ENCODE peak calls at places on chromosome 18, in four cellular contexts. W, G, I and P are unnamed samples.
A peak's percentile ranks its signal among the peaks of the same experiment; 100 is the strongest.

GRCh38 chr18:43571078-43571689 is 293.9 kb upstream of the SYT4 start:
- DNase-seq in W (peak; percentile 71), I (no peak), G (no peak), P (peak; percentile 72)

GRCh38 chr18:6521804-6522418 is 107.2 kb upstream of the L3MBTL4 start:
- DNase-seq in I (peak; percentile 44), W (peak; percentile 65), G (no peak), P (peak; percentile 54)

GRCh38 chr18:12336251-12336650 is 28.2 kb downstream of the TUBB6 start:
- DNase-seq in I (no peak), G (no peak), W (no peak), P (no peak)

GRCh38 chr18:66344227-66344626 is 259.7 kb downstream of the CDH19 start:
- DNase-seq in I (no peak), W (no peak), G (no peak), P (no peak)

GRCh38 chr18:78878335-78878734 is 101.3 kb upstream of the SALL3 start:
- DNase-seq in G (no peak), W (no peak), I (no peak), P (no peak)

GRCh38 chr18:5542393-5543035 is 1.3 kb downstream of the EPB41L3 start:
- DNase-seq in I (no peak), W (peak; percentile 27), G (no peak), P (peak; percentile 45)

GRCh38 chr18:22324191-22325131 is 93.3 kb downstream of the CTAGE1 start:
- DNase-seq in W (peak; percentile 29), G (no peak), I (no peak), P (peak; percentile 44)

GRCh38 chr18:24015897-24016631 is 1.5 kb downstream of the TTC39C start:
- DNase-seq in I (no peak), G (no peak), W (no peak), P (peak; percentile 3)

GRCh38 chr18:38940863-38941531 is 1375.4 kb upstream of the CELF4 start:
- DNase-seq in I (peak; percentile 53), W (peak; percentile 62), G (no peak), P (peak; percentile 78)

GRCh38 chr18:54852780-54853675 is 24.8 kb downstream of the RAB27B start:
- DNase-seq in I (no peak), G (no peak), W (peak; percentile 32), P (peak; percentile 33)

GRCh38 chr18:12779456-12779855 is 76.6 kb downstream of the PSMG2 start:
- DNase-seq in I (no peak), W (no peak), G (no peak), P (no peak)

GRCh38 chr18:74281011-74281638 is 10.6 kb downstream of the CYB5A start:
- DNase-seq in W (no peak), G (no peak), I (no peak), P (no peak)

GRCh38 chr18:7617738-7618422 is 50.8 kb downstream of the PTPRM start:
- DNase-seq in W (peak; percentile 35), G (no peak), I (no peak), P (peak; percentile 91)

GRCh38 chr18:32439802-32440201 is 30.9 kb downstream of the GAREM1 start:
- DNase-seq in I (no peak), G (no peak), W (no peak), P (no peak)

GRCh38 chr18:43271593-43272432 is 5.5 kb downstream of the SYT4 start:
- DNase-seq in W (peak; percentile 83), G (no peak), I (peak; percentile 19), P (peak; percentile 75)

GRCh38 chr18:5424903-5425302 is 118.9 kb downstream of the EPB41L3 start:
- DNase-seq in G (no peak), I (peak; percentile 19), W (peak; percentile 56), P (peak; percentile 65)

GRCh38 chr18:21241224-21242131 is 554 bp upstream of the GREB1L start:
- DNase-seq in G (no peak), I (peak; percentile 38), W (no peak), P (no peak)

GRCh38 chr18:31513189-31513907 is 15.4 kb downstream of the DSG2 start:
- DNase-seq in G (no peak), W (peak; percentile 55), I (no peak), P (peak; percentile 45)

GRCh38 chr18:32308493-32309120 is 118.8 kb downstream of the MEP1B start:
- DNase-seq in G (no peak), W (peak; percentile 93), I (no peak), P (peak; percentile 86)

GRCh38 chr18:2847341-2848144 is 737 bp downstream of the EMILIN2 start:
- DNase-seq in I (peak; percentile 81), G (no peak), W (peak; percentile 33), P (peak; percentile 51)

GRCh38 chr18:8849696-8850095 is 144.3 kb downstream of the MTCL1 start:
- DNase-seq in G (no peak), W (no peak), I (no peak), P (no peak)

GRCh38 chr18:59606193-59607175 is 90.7 kb downstream of the CCBE1 start:
- DNase-seq in G (no peak), I (no peak), W (peak; percentile 33), P (peak; percentile 72)

GRCh38 chr18:36662000-36662399 is 166.8 kb downstream of the TPGS2 start:
- DNase-seq in G (no peak), W (peak; percentile 25), I (no peak), P (no peak)

GRCh38 chr18:69845588-69846506 is 101.8 kb downstream of the CD226 start:
- DNase-seq in G (no peak), I (no peak), W (no peak), P (no peak)

DNA sequence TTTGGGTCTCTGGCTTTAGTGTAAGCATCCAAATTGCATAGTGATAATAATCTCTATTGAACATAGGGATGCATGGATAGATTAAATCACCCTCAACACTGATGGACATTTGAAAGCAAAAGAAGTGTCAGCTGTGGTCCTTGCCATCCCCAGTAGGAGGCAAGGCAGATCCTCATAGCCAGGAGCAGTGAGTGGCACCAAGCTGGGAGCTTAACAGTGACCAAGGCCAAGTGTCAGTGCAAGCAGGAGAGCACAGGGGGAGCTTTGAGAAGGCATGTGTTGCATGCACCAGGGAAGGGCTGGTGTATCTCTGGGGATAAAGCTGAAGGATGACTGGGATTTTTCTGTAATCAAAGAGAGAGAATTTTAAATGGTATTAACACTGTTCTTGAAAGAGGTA is 14.7 kb downstream of the SLC14A1 start:
- DNase-seq in G (no peak), I (no peak), W (no peak), P (no peak)
- TF ChIP-seq CTCF in G (no peak), I (no peak), W (no peak), P (no peak)

GRCh38 chr18:48037481-48038271 is 107.2 kb upstream of the SMAD2 start:
- DNase-seq in W (no peak), G (peak; percentile 25), I (no peak), P (no peak)
- TF ChIP-seq CTCF in W (peak; percentile 10), G (no peak), I (no peak), P (peak; percentile 5)

GRCh38 chr18:26960901-26961300 is 95.4 kb upstream of the AQP4 start:
- DNase-seq in W (peak; percentile 6), G (no peak), I (no peak), P (no peak)

GRCh38 chr18:26961805-26962204 is 96.3 kb upstream of the AQP4 start:
- DNase-seq in I (no peak), W (no peak), G (no peak), P (no peak)

GRCh38 chr18:26965206-26965605 is 99.7 kb upstream of the AQP4 start:
- DNase-seq in W (no peak), I (no peak), G (no peak), P (no peak)

DNA sequence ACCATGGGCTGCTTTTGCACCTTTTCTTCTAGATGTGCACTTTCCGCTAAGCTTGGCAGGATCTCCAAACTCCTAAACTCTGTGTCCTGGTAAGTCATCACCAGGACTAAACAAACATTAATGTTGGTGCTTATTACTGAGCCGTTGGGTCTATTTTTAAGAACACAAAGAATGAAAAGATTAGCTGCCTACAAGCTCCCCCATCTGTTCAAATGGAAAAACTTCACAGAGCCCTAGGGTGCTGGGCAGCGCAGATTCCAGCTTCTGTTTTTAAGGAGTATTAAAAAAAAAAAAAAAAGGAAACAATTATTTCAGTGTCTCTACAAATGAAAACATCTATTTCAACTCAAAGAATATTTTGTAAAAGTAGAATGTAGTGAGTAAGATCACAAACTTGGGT is 97.8 kb upstream of the AQP4 start:
- DNase-seq in G (no peak), W (peak; percentile 4), I (no peak), P (peak; percentile 5)
- TF ChIP-seq CTCF in G (no peak), W (no peak), I (no peak), P (peak; percentile 14)

GRCh38 chr18:52636536-52636935 is 296.5 kb downstream of the DCC start:
- DNase-seq in I (no peak), W (no peak), G (no peak), P (no peak)
- TF ChIP-seq CTCF in I (no peak), W (no peak), G (no peak), P (no peak)